ENCODE peak calls at places on chromosomes 12 and 14, in nine cellular contexts. One of them, this sample, is unnamed. For H3K9me3, the result is how much of the 10 kb centered on the place peaks cover.

GRCh38 chr12:48296586-48297396 is 53.9 kb downstream of the ZNF641 start:
- DNase-seq in pancreas: peak
- DNase-seq in hepatocyte: peak
- DNase-seq in tibial artery: peak
- DNase-seq in transverse colon: peak
- DNase-seq in left lung: peak
- DNase-seq in WERI-Rb-1: no peak
- DNase-seq in A549: peak
- DNase-seq in Panc1: peak
- DNase-seq in this sample: peak

GRCh38 chr12:96343347-96343954 is 56.8 kb downstream of the CDK17 start:
- DNase-seq in pancreas: no peak
- DNase-seq in hepatocyte: no peak
- DNase-seq in tibial artery: no peak
- DNase-seq in transverse colon: no peak
- DNase-seq in left lung: no peak
- DNase-seq in WERI-Rb-1: no peak
- DNase-seq in A549: no peak
- DNase-seq in Panc1: no peak
- DNase-seq in this sample: no peak

GRCh38 chr12:119684730-119685129 is 16.8 kb downstream of the PRKAB1 start:
- DNase-seq in pancreas: no peak
- DNase-seq in hepatocyte: no peak
- DNase-seq in tibial artery: no peak
- DNase-seq in transverse colon: no peak
- DNase-seq in left lung: no peak
- DNase-seq in WERI-Rb-1: no peak
- DNase-seq in A549: no peak
- DNase-seq in Panc1: no peak
- DNase-seq in this sample: no peak

GRCh38 chr12:26068503-26068902 is 56.3 kb downstream of the BHLHE41 start:
- DNase-seq in pancreas: no peak
- DNase-seq in hepatocyte: no peak
- DNase-seq in tibial artery: no peak
- DNase-seq in transverse colon: no peak
- DNase-seq in left lung: no peak
- DNase-seq in WERI-Rb-1: no peak
- DNase-seq in A549: no peak
- DNase-seq in Panc1: no peak
- DNase-seq in this sample: no peak

GRCh38 chr12:131831635-131832041 is 3.4 kb downstream of the MMP17 start:
- DNase-seq in pancreas: no peak
- DNase-seq in hepatocyte: peak
- DNase-seq in tibial artery: no peak
- DNase-seq in transverse colon: no peak
- DNase-seq in left lung: no peak
- DNase-seq in WERI-Rb-1: peak
- DNase-seq in A549: peak
- DNase-seq in Panc1: no peak
- DNase-seq in this sample: peak

GRCh38 chr14:23401331-23401730 is 6.7 kb downstream of the MYH6 start:
- DNase-seq in pancreas: no peak
- DNase-seq in hepatocyte: no peak
- DNase-seq in tibial artery: no peak
- DNase-seq in transverse colon: no peak
- DNase-seq in left lung: no peak
- DNase-seq in WERI-Rb-1: no peak
- DNase-seq in A549: no peak
- DNase-seq in Panc1: no peak
- DNase-seq in this sample: no peak

GRCh38 chr12:1369942-1370620 is 224.3 kb downstream of the FBXL14 start:
- DNase-seq in pancreas: no peak
- DNase-seq in hepatocyte: no peak
- DNase-seq in tibial artery: no peak
- DNase-seq in transverse colon: no peak
- DNase-seq in left lung: no peak
- DNase-seq in WERI-Rb-1: no peak
- DNase-seq in A549: no peak
- DNase-seq in Panc1: no peak
- DNase-seq in this sample: no peak

GRCh38 chr14:98819132-98819866 is 452.7 kb downstream of the BCL11B start:
- DNase-seq in pancreas: peak
- DNase-seq in hepatocyte: peak
- DNase-seq in tibial artery: no peak
- DNase-seq in transverse colon: no peak
- DNase-seq in left lung: no peak
- DNase-seq in WERI-Rb-1: no peak
- DNase-seq in A549: no peak
- DNase-seq in Panc1: no peak
- DNase-seq in this sample: no peak

GRCh38 chr12:112815589-112816321 is 24.2 kb downstream of the RPH3A start:
- DNase-seq in pancreas: no peak
- DNase-seq in hepatocyte: no peak
- DNase-seq in tibial artery: no peak
- DNase-seq in transverse colon: no peak
- DNase-seq in left lung: no peak
- DNase-seq in WERI-Rb-1: no peak
- DNase-seq in A549: no peak
- DNase-seq in Panc1: no peak
- DNase-seq in this sample: no peak

GRCh38 chr14:90905531-90905930 is 89.3 kb upstream of the TTC7B start:
- DNase-seq in pancreas: no peak
- DNase-seq in hepatocyte: no peak
- DNase-seq in tibial artery: no peak
- DNase-seq in transverse colon: no peak
- DNase-seq in left lung: no peak
- DNase-seq in WERI-Rb-1: no peak
- DNase-seq in A549: no peak
- DNase-seq in Panc1: no peak
- DNase-seq in this sample: no peak

GRCh38 chr12:31647106-31647505 is 12.4 kb upstream of the ETFBKMT start:
- DNase-seq in pancreas: no peak
- DNase-seq in hepatocyte: no peak
- DNase-seq in tibial artery: no peak
- DNase-seq in transverse colon: no peak
- DNase-seq in left lung: no peak
- DNase-seq in WERI-Rb-1: peak
- DNase-seq in A549: no peak
- DNase-seq in Panc1: no peak
- DNase-seq in this sample: no peak

GRCh38 chr12:85279449-85280137 is 427 bp upstream of the ALX1 start:
- DNase-seq in pancreas: peak
- DNase-seq in hepatocyte: peak
- DNase-seq in tibial artery: no peak
- DNase-seq in transverse colon: no peak
- DNase-seq in left lung: no peak
- DNase-seq in WERI-Rb-1: peak
- DNase-seq in A549: no peak
- DNase-seq in Panc1: no peak
- DNase-seq in this sample: peak

GRCh38 chr14:104119700-104120251 is 18.6 kb upstream of the KIF26A start:
- DNase-seq in pancreas: peak
- DNase-seq in hepatocyte: no peak
- DNase-seq in tibial artery: no peak
- DNase-seq in transverse colon: peak
- DNase-seq in left lung: no peak
- DNase-seq in WERI-Rb-1: no peak
- DNase-seq in A549: no peak
- DNase-seq in Panc1: no peak
- DNase-seq in this sample: peak

GRCh38 chr12:87779016-87779415 is 250.2 kb downstream of the C12orf50 start:
- DNase-seq in pancreas: no peak
- DNase-seq in hepatocyte: no peak
- DNase-seq in tibial artery: no peak
- DNase-seq in transverse colon: no peak
- DNase-seq in left lung: no peak
- DNase-seq in WERI-Rb-1: no peak
- DNase-seq in A549: peak
- DNase-seq in Panc1: no peak
- DNase-seq in this sample: no peak

GRCh38 chr14:68664225-68664681 is 128.6 kb downstream of the ZFP36L1 start:
- DNase-seq in pancreas: no peak
- DNase-seq in hepatocyte: no peak
- DNase-seq in tibial artery: no peak
- DNase-seq in transverse colon: no peak
- DNase-seq in left lung: no peak
- DNase-seq in WERI-Rb-1: no peak
- DNase-seq in A549: no peak
- DNase-seq in Panc1: no peak
- DNase-seq in this sample: no peak
- TF ChIP-seq CTCF in pancreas: no peak
- TF ChIP-seq CTCF in hepatocyte: no peak
- TF ChIP-seq CTCF in tibial artery: peak
- TF ChIP-seq CTCF in transverse colon: no peak
- TF ChIP-seq CTCF in left lung: no peak
- TF ChIP-seq CTCF in WERI-Rb-1: no peak
- TF ChIP-seq CTCF in A549: no peak
- TF ChIP-seq CTCF in Panc1: no peak
- TF ChIP-seq CTCF in this sample: no peak

GRCh38 chr12:38157274-38157932 is 159.2 kb upstream of the ALG10B start:
- DNase-seq in pancreas: no peak
- DNase-seq in hepatocyte: no peak
- DNase-seq in tibial artery: no peak
- DNase-seq in transverse colon: no peak
- DNase-seq in left lung: no peak
- DNase-seq in WERI-Rb-1: no peak
- DNase-seq in A549: no peak
- DNase-seq in Panc1: no peak
- DNase-seq in this sample: no peak

GRCh38 chr12:38155020-38155395 is 161.6 kb upstream of the ALG10B start:
- DNase-seq in pancreas: no peak
- DNase-seq in hepatocyte: no peak
- DNase-seq in tibial artery: no peak
- DNase-seq in transverse colon: no peak
- DNase-seq in left lung: no peak
- DNase-seq in WERI-Rb-1: no peak
- DNase-seq in A549: no peak
- DNase-seq in Panc1: no peak
- DNase-seq in this sample: no peak

GRCh38 chr12:38155526-38156496 is 160.8 kb upstream of the ALG10B start:
- DNase-seq in pancreas: no peak
- DNase-seq in hepatocyte: no peak
- DNase-seq in tibial artery: no peak
- DNase-seq in transverse colon: no peak
- DNase-seq in left lung: no peak
- DNase-seq in WERI-Rb-1: no peak
- DNase-seq in A549: no peak
- DNase-seq in Panc1: no peak
- DNase-seq in this sample: no peak

GRCh38 chr12:38157933-38158401 is 158.6 kb upstream of the ALG10B start:
- DNase-seq in pancreas: no peak
- DNase-seq in hepatocyte: no peak
- DNase-seq in tibial artery: no peak
- DNase-seq in transverse colon: no peak
- DNase-seq in left lung: no peak
- DNase-seq in WERI-Rb-1: no peak
- DNase-seq in A549: no peak
- DNase-seq in Panc1: no peak
- DNase-seq in this sample: no peak

DNA sequence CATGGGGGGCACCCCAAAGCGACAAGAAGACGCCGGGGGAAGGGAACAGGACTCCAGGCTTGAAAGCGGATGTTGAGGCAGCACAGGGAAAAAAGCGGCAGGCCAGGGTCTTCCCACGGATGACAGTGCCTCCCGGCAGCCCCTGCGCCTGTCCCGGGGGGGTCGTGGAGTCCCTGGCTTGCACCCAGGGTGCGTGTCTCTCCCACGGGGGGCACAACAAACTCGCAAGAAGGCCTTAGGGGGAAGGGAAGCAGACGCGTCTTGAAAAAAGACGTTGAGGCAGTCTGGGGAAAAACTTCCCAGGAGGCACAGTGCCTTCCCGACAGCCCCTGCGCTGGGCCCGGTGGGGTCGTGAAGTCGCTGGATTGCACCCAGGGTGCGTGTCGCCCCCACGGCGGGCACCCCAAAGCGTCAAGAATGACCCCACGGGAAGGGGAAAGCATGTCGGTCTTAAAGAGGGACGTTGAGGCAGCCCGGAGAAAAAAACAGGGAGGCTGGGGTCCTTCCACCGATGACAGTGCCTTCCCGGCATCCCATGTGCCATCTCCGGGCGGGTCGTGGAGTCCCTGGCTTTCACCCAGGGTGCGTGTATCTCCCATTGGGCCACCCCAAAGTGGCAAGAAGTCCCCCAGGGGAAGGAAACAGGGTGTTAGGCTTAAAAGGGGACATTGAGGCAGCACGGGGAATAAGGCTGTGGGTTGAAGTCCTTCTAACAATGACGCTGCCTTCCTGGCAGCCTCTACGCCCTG is 159.9 kb upstream of the ALG10B start:
- DNase-seq in pancreas: no peak
- DNase-seq in hepatocyte: no peak
- DNase-seq in tibial artery: no peak
- DNase-seq in transverse colon: no peak
- DNase-seq in left lung: no peak
- DNase-seq in WERI-Rb-1: no peak
- DNase-seq in A549: no peak
- DNase-seq in Panc1: no peak
- DNase-seq in this sample: no peak
- H3K9me3 ChIP-seq in pancreas: under half
- H3K9me3 ChIP-seq in hepatocyte: under half
- H3K9me3 ChIP-seq in tibial artery: under half
- H3K9me3 ChIP-seq in transverse colon: under half
- H3K9me3 ChIP-seq in left lung: under half
- H3K9me3 ChIP-seq in WERI-Rb-1: under half
- H3K9me3 ChIP-seq in A549: under half
- H3K9me3 ChIP-seq in Panc1: under half
- H3K9me3 ChIP-seq in this sample: under half

GRCh38 chr12:65822732-65823480 is 1.4 kb upstream of the HMGA2 start:
- DNase-seq in pancreas: no peak
- DNase-seq in hepatocyte: peak
- DNase-seq in tibial artery: no peak
- DNase-seq in transverse colon: peak
- DNase-seq in left lung: no peak
- DNase-seq in WERI-Rb-1: peak
- DNase-seq in A549: peak
- DNase-seq in Panc1: peak
- DNase-seq in this sample: no peak
- TF ChIP-seq CTCF in pancreas: no peak
- TF ChIP-seq CTCF in hepatocyte: no peak
- TF ChIP-seq CTCF in tibial artery: no peak
- TF ChIP-seq CTCF in transverse colon: no peak
- TF ChIP-seq CTCF in left lung: no peak
- TF ChIP-seq CTCF in WERI-Rb-1: no peak
- TF ChIP-seq CTCF in A549: no peak
- TF ChIP-seq CTCF in Panc1: no peak
- TF ChIP-seq CTCF in this sample: no peak

DNA sequence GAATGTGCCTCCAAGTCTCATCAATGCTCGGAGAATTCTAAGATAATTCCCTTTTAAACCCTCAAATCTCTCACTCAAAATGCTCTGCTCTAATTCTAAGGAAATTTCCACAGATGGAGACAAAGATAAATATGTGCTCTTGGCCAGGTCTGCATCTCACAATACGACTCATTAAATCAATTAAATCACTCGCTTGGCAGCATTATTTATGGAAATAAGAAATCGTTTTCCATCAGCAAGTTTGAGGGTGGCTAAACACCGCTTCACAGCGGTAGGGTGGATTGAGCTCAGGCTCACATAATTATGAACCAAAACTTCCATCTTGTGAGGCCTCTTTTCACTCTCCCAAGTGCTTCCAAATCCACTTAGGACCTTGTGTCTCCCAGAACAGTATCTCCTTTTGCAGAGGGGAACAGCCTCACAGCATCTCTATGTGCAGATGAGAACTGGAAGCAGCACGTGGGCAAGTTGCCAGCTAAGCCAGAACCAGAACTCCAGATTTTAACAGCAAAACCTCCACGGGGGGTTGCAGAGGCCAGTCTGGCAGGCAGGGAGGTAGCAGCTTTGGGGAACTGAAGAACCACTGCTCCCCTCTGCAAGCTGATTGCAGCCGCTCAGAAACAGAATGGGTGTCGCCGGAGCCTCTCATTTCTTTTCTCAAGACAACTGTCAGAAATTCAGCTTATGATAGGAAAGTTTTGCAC is 43.8 kb downstream of the RIMBP2 start:
- DNase-seq in pancreas: no peak
- DNase-seq in hepatocyte: no peak
- DNase-seq in tibial artery: no peak
- DNase-seq in transverse colon: no peak
- DNase-seq in left lung: no peak
- DNase-seq in WERI-Rb-1: no peak
- DNase-seq in A549: no peak
- DNase-seq in Panc1: no peak
- DNase-seq in this sample: no peak
- H3K9me3 ChIP-seq in pancreas: under half
- H3K9me3 ChIP-seq in hepatocyte: under half
- H3K9me3 ChIP-seq in tibial artery: under half
- H3K9me3 ChIP-seq in transverse colon: under half
- H3K9me3 ChIP-seq in left lung: under half
- H3K9me3 ChIP-seq in WERI-Rb-1: under half
- H3K9me3 ChIP-seq in A549: under half
- H3K9me3 ChIP-seq in Panc1: under half
- H3K9me3 ChIP-seq in this sample: under half

This sample was measured in psoas muscle.